ENCODE peak calls at places on chromosome 11, in four cellular contexts. F is fibroblast of the aortic adventitia, Q is neuronal stem cell, Y is NCI-H510A treated with DMSO at 0.1 percent for 48 hours. A is an unnamed sample.

GRCh38 chr11:119147604-119148333 is 1.1 kb upstream of the ABCG4 start:
- DNase-seq in F (no peak), Q (no peak), Y (no peak), A (peak; percentile 58)

GRCh38 chr11:65096926-65097325 is 912 bp downstream of the VPS51 start:
- DNase-seq in F (no peak), Q (no peak), Y (no peak), A (no peak)

GRCh38 chr11:94254214-94254613 is 50.2 kb upstream of the IZUMO1R start:
- DNase-seq in F (no peak), Q (no peak), Y (no peak), A (no peak)

GRCh38 chr11:11265320-11265719 is 87.7 kb downstream of the CSNK2A3 start:
- DNase-seq in F (no peak), Q (no peak), Y (no peak), A (no peak)

GRCh38 chr11:127627629-127628462 is 627.3 kb upstream of the KIRREL3 start:
- DNase-seq in F (no peak), Q (no peak), Y (peak; percentile 90), A (peak; percentile 81)

GRCh38 chr11:19474954-19475811 is 234.4 kb upstream of the E2F8 start:
- DNase-seq in F (no peak), Q (peak; percentile 38), Y (no peak), A (no peak)

GRCh38 chr11:75141166-75141565 is 9.7 kb upstream of the SLCO2B1 start:
- DNase-seq in F (no peak), Q (no peak), Y (no peak), A (no peak)

GRCh38 chr11:19275496-19275895 is 34.8 kb upstream of the E2F8 start:
- DNase-seq in F (no peak), Q (no peak), Y (no peak), A (no peak)

GRCh38 chr11:67629386-67630229 is at the start of gene NUDT8:
- DNase-seq in F (peak; percentile 74), Q (peak; percentile 84), Y (peak; percentile 90), A (no peak)

A was measured in DMS79.